ENCODE peak calls at places on chromosomes 3 and 15, in ten cellular contexts. A, W, S, M, O, F, G, I, J and L are unnamed samples.

GRCh38 chr3:188832961-188833615 is 338.7 kb upstream of the TPRG1 start:
- DNase-seq in I (no peak), M (peak), W (no peak), S (no peak), F (peak), O (no peak), G (peak), J (peak), A (no peak), L (no peak)

GRCh38 chr3:8837172-8837571 is 67.8 kb upstream of the OXTR start:
- DNase-seq in S (peak), M (no peak), W (peak), A (no peak), O (peak), G (no peak), F (no peak), J (peak), I (no peak), L (no peak)

GRCh38 chr15:34481370-34481769 is 43.8 kb upstream of the GOLGA8A start:
- DNase-seq in S (no peak), J (no peak), A (no peak), W (no peak), F (no peak), I (no peak), G (no peak), M (no peak), O (no peak), L (no peak)

GRCh38 chr3:128546646-128547045 is 53.6 kb upstream of the GATA2 start:
- DNase-seq in A (no peak), G (no peak), S (no peak), F (no peak), I (no peak), M (no peak), O (no peak), W (no peak), J (no peak), L (no peak)

GRCh38 chr15:26024241-26024640 is 161.1 kb upstream of the ATP10A start:
- DNase-seq in G (no peak), M (no peak), W (no peak), S (no peak), A (no peak), O (no peak), F (no peak), I (no peak), J (no peak), L (no peak)

GRCh38 chr15:61501815-61502214 is 272.7 kb upstream of the RORA start:
- DNase-seq in A (no peak), O (no peak), F (no peak), S (no peak), G (no peak), M (no peak), I (no peak), W (no peak), J (no peak), L (no peak)

GRCh38 chr3:47250309-47251060 is 32.1 kb downstream of the KIF9 start:
- DNase-seq in W (no peak), J (peak), G (peak), M (peak), A (peak), O (peak), I (no peak), S (peak), F (no peak), L (peak)

GRCh38 chr15:43776101-43776717 is 557 bp downstream of the ELL3 start:
- DNase-seq in J (no peak), F (no peak), G (peak), A (peak), O (no peak), I (no peak), M (peak), S (peak), W (no peak), L (no peak)

GRCh38 chr3:171791695-171792082 is 18.6 kb downstream of the PLD1 start:
- DNase-seq in I (no peak), A (no peak), M (no peak), W (peak), G (peak), F (no peak), O (peak), J (peak), S (peak), L (no peak)

GRCh38 chr3:31377045-31377642 is 155.6 kb upstream of the STT3B start:
- DNase-seq in J (peak), O (peak), S (peak), A (peak), M (no peak), W (peak), I (no peak), F (peak), G (no peak), L (no peak)

GRCh38 chr3:186589856-186590579 is 19.5 kb downstream of the DNAJB11 start:
- DNase-seq in J (peak), O (peak), W (peak), A (no peak), I (no peak), F (peak), G (no peak), S (peak), M (no peak), L (no peak)

GRCh38 chr3:127678611-127679533 is 6.1 kb downstream of the ABTB1 start:
- DNase-seq in I (no peak), J (peak), A (no peak), W (no peak), O (no peak), F (no peak), S (no peak), G (no peak), M (no peak), L (no peak)

GRCh38 chr3:156455839-156456238 is 99.1 kb downstream of the SSR3 start:
- DNase-seq in I (peak), M (peak), J (no peak), A (no peak), F (no peak), W (no peak), G (peak), O (no peak), S (peak), L (no peak)

GRCh38 chr15:77060560-77060959 is 10.3 kb downstream of the TSPAN3 start:
- DNase-seq in F (no peak), G (no peak), W (peak), A (no peak), S (no peak), O (peak), M (no peak), J (no peak), I (peak), L (no peak)

GRCh38 chr3:46549408-46549904 is 16.6 kb downstream of the LRRC2 start:
- DNase-seq in G (peak), W (peak), F (no peak), J (no peak), S (no peak), O (no peak), I (peak), A (no peak), M (no peak), L (no peak)

GRCh38 chr3:128487813-128488635 is 5.0 kb downstream of the GATA2 start:
- DNase-seq in S (peak), I (peak), J (peak), M (peak), O (peak), F (no peak), A (peak), G (peak), W (peak), L (peak)

GRCh38 chr3:56291953-56292352 is 176.3 kb downstream of the ERC2 start:
- DNase-seq in A (no peak), S (no peak), G (no peak), I (no peak), W (peak), F (no peak), J (no peak), O (no peak), M (no peak), L (no peak)

GRCh38 chr15:86444527-86444926 is 364.9 kb downstream of the AGBL1 start:
- DNase-seq in O (no peak), S (no peak), I (no peak), J (peak), G (peak), M (peak), F (no peak), A (peak), W (peak), L (no peak)

GRCh38 chr3:100416176-100416575 is 14.8 kb downstream of the LNP1 start:
- DNase-seq in O (no peak), I (no peak), F (no peak), G (no peak), M (no peak), S (no peak), J (no peak), W (no peak), A (no peak), L (no peak)

GRCh38 chr3:101963902-101964362 is 114.6 kb downstream of the NFKBIZ start:
- DNase-seq in S (peak), M (no peak), A (no peak), I (no peak), W (peak), G (no peak), O (peak), F (no peak), J (peak), L (no peak)

GRCh38 chr15:90588427-90588826 is 58.7 kb downstream of the CRTC3 start:
- DNase-seq in W (peak), J (peak), O (no peak), A (no peak), I (no peak), M (no peak), S (no peak), F (no peak), G (no peak), L (no peak)

GRCh38 chr3:14143826-14144225 is 19.0 kb downstream of the TMEM43 start:
- DNase-seq in S (peak), J (peak), O (peak), A (peak), F (no peak), I (no peak), M (no peak), G (peak), W (peak), L (peak)

GRCh38 chr3:188584162-188584529 is 430.2 kb downstream of the LPP start:
- DNase-seq in W (peak), A (peak), I (no peak), F (no peak), O (peak), G (peak), M (no peak), S (peak), J (peak), L (peak)

GRCh38 chr3:195907730-195908438 is 467 bp downstream of the TNK2 start:
- DNase-seq in S (peak), J (peak), I (peak), M (no peak), G (no peak), A (peak), F (no peak), O (peak), W (no peak), L (peak)

GRCh38 chr3:127628788-127629456 is at the start of gene PODXL2:
- DNase-seq in G (peak), O (peak), W (peak), S (peak), J (peak), I (peak), M (peak), A (peak), F (no peak), L (peak)

GRCh38 chr3:52636673-52637072 is 49.0 kb downstream of the PBRM1 start:
- DNase-seq in A (no peak), S (no peak), O (peak), W (peak), J (peak), I (no peak), G (peak), M (no peak), F (no peak), L (peak)

GRCh38 chr3:122688996-122689395 is 8.4 kb downstream of the PARP14 start:
- DNase-seq in G (no peak), W (no peak), O (peak), M (no peak), F (no peak), I (no peak), A (no peak), J (no peak), S (peak), L (no peak)

GRCh38 chr15:48336940-48337339 is 5.7 kb downstream of the DUT start:
- DNase-seq in O (peak), J (no peak), A (no peak), W (peak), S (peak), I (peak), M (peak), F (no peak), G (peak), L (peak)

GRCh38 chr3:187960820-187961219 is 193.1 kb upstream of the LPP start:
- DNase-seq in G (no peak), O (peak), A (no peak), J (no peak), M (no peak), W (peak), S (no peak), I (no peak), F (no peak), L (no peak)

GRCh38 chr3:174330303-174330702 is 528.8 kb upstream of the NAALADL2 start:
- DNase-seq in G (no peak), A (no peak), F (no peak), M (no peak), O (peak), S (peak), I (no peak), W (peak), J (no peak), L (peak)

GRCh38 chr15:95044780-95045417 is 813.5 kb downstream of the MCTP2 start:
- DNase-seq in A (no peak), J (no peak), O (no peak), W (no peak), G (peak), S (no peak), I (no peak), F (no peak), M (peak), L (no peak)

GRCh38 chr15:96042734-96043224 is 287.7 kb upstream of the NR2F2 start:
- DNase-seq in I (peak), J (no peak), A (no peak), O (no peak), F (no peak), W (no peak), S (no peak), G (no peak), M (no peak), L (no peak)

GRCh38 chr3:2770451-2770850 is 339.7 kb downstream of the IL5RA start:
- DNase-seq in W (no peak), A (peak), F (no peak), J (no peak), O (no peak), M (peak), G (no peak), I (no peak), S (no peak), L (no peak)

GRCh38 chr3:4988815-4989648 is 9.8 kb downstream of the BHLHE40 start:
- DNase-seq in W (peak), M (no peak), O (peak), S (peak), A (peak), F (no peak), G (no peak), J (no peak), I (no peak), L (no peak)

GRCh38 chr15:33296050-33296449 is 14.7 kb upstream of the RYR3 start:
- DNase-seq in O (no peak), S (no peak), A (no peak), W (no peak), I (no peak), J (no peak), M (no peak), F (no peak), G (peak), L (no peak)

GRCh38 chr15:33292718-33293307 is 18.0 kb upstream of the RYR3 start:
- DNase-seq in F (no peak), S (peak), M (peak), O (peak), I (peak), W (peak), G (peak), A (peak), J (peak), L (peak)

GRCh38 chr15:33298631-33299030 is 12.1 kb upstream of the RYR3 start:
- DNase-seq in F (no peak), O (no peak), W (no peak), G (no peak), A (no peak), S (peak), J (peak), M (no peak), I (no peak), L (no peak)

GRCh38 chr15:33293619-33294309 is 17.0 kb upstream of the RYR3 start:
- DNase-seq in W (peak), G (peak), F (no peak), A (no peak), S (peak), I (no peak), J (no peak), M (no peak), O (peak), L (no peak)

DNA sequence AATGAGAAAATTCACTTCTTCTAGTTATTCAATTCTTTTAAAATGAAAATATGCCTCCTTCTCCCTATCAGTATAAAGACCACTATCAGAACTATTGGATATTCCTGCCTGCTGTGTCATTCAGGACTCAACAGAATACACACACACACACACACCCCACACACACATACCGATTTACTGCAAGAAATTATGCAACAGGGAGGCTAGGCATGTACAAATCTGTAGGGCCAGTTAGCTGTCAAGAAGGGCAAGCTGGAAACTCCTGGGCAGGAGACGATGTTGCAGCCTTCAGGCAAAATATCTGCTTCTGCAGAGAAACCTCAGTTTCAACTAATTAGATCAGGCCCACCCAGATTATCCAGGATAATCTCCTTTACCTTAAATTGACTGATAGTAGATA is 13.9 kb upstream of the RYR3 start:
- DNase-seq in A (no peak), S (no peak), J (peak), M (no peak), W (no peak), O (no peak), I (no peak), F (no peak), G (no peak), L (no peak)
- H3K4me3 ChIP-seq in A (no peak), S (no peak), J (no peak), M (no peak), W (no peak), O (no peak), I (no peak), F (no peak), G (no peak), L (no peak)

DNA sequence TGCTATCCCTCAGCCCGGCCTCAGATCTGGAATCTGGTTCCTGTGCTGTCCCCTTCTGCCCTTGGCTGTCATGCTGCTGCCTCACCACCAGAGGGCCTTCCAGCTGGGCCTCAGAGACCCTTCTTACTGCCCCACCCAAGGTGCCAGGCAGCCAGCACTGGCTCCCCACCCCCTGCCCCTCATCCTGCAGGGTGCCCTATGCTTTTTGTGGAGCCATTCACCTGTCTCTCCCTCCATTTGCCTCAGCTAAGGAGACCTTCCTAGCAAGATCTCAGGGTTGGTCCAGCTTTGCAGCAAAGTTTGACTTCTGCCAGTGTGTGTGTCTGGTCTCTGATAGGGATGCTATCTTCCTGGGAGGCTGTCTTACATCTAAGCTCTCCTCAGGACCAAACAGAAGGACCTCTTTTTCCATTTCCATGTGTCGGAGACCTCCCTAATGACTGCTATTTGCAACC is 1.9 kb upstream of the VWA5B2 start:
- DNase-seq in I (peak), S (peak), J (no peak), G (peak), A (no peak), W (no peak), F (no peak), O (peak), M (peak), L (peak)
- TF ChIP-seq EZH2 in I (no peak), S (no peak), J (no peak), G (no peak), A (no peak), W (no peak), F (no peak), O (no peak), M (no peak), L (no peak)

GRCh38 chr3:153315781-153316180 is 153.8 kb downstream of the RAP2B start:
- DNase-seq in F (no peak), G (no peak), M (no peak), I (no peak), W (peak), O (peak), J (no peak), A (no peak), S (peak), L (no peak)

GRCh38 chr3:153311531-153311930 is 149.5 kb downstream of the RAP2B start:
- DNase-seq in G (no peak), I (no peak), M (no peak), J (no peak), W (peak), S (no peak), F (no peak), O (no peak), A (no peak), L (no peak)

DNA sequence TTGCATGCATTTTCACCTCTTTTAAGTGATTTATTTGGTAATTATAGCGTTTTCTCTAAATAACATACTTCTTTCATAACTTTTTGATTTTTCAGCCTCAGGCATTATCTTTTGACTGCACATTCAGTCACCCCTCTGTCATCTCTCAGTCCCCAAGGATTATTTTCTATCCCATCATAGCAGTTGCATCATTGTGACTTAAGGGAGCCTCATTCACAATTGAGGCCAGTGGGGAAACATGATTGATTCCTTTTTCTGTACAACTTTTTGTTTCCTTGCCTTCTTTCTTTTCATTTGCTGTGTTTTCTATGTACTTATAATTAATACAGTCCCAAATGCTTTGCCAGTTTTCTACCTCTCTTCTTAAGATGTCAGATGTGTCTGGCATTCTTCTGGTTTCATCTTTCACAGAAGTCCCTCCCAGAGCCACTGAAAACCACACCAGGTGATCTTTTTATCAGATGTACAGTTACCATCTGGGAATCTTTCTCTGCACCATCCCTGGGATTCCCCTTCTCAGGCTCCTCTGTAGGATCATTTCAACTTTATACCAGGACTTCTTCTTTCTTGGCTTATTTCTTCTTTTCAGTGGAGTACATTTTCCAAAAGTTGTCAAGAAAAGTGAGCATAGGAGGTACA is 151.4 kb downstream of the RAP2B start:
- DNase-seq in W (peak), G (no peak), M (no peak), J (peak), F (no peak), I (peak), O (peak), A (no peak), S (no peak), L (peak)
- H3K27ac ChIP-seq in W (no peak), G (no peak), M (no peak), J (peak), F (no peak), I (peak), O (no peak), A (no peak), S (no peak), L (no peak)

DNA sequence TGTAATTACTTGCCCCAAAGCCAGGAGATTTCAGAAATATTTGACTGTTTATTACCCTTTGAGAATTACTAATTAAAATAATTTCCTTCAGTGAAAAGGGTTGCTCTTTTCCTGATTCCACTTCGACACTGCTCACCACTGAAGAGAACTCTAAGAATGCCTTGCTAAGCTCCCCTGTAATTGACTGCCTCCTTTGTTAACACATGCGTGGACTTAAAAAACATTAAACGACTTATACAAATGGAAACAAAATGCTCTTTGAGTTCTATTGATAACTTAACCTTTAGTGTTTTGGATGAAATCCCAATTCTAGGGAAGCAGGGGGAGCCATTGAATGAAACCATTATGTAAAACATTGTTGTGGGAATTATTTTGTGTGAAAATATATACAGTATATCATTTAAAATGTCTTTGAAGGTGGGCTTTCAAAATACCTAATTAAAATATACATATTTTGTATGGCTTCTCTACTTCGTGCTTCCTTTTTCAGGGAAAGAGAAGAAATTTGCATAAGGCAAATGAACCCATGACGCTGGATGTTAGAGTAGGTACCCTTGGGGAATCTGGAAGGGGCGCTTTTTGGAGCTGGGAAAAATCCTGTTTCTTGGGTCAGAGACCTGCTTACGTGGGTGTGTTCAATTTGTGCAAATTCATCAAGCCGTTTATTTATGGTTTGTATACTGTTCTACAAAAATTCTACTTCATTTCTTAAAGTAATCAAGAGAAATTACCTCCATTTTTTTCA is 64.2 kb downstream of the WWTR1 start:
- DNase-seq in W (no peak), J (no peak), S (no peak), I (no peak), F (no peak), O (no peak), A (no peak), M (peak), G (peak), L (no peak)
- H3K4me3 ChIP-seq in W (no peak), J (no peak), S (no peak), I (no peak), F (no peak), O (no peak), A (no peak), M (peak), G (peak), L (peak)